ENCODE peak calls at places on chromosomes 3 and 15, in six cellular contexts. U is B cell; K is sigmoid colon; L is activated CD8-positive, alpha-beta memory T cell treated with anti-CD3 and anti-CD28 coated beads, Interleukin-2, amount 50 U/mL, for 4 hours; N is progenitor cell of endocrine pancreas; X is epithelial cell of proximal tubule. T is an unnamed sample.

GRCh38 chr3:42351221-42351620 is 59.2 kb downstream of the LYZL4 start:
- DNase-seq in X (no peak), K (no peak), N (no peak), L (no peak), U (no peak), T (no peak)

GRCh38 chr15:84855032-84855645 is 29.3 kb upstream of the SLC28A1 start:
- DNase-seq in L (no peak), K (peak; percentile 18), U (no peak), X (no peak), N (no peak), T (no peak)

GRCh38 chr3:2578560-2578959 is 479.9 kb downstream of the CNTN4 start:
- DNase-seq in L (no peak), N (no peak), U (no peak), K (no peak), X (no peak), T (no peak)

GRCh38 chr15:25287823-25288222 is 151.0 kb downstream of the UBE3A start:
- DNase-seq in U (no peak), N (no peak), L (no peak), X (no peak), K (no peak), T (no peak)

GRCh38 chr3:155391104-155391503 is 97.6 kb upstream of the STRIT1 start:
- DNase-seq in N (no peak), K (no peak), X (no peak), L (no peak), U (no peak), T (no peak)

GRCh38 chr3:8420613-8421012 is 81.0 kb upstream of the LMCD1 start:
- DNase-seq in U (no peak), N (no peak), K (no peak), L (no peak), X (no peak), T (no peak)

GRCh38 chr15:69160976-69161877 is 792 bp downstream of the GLCE start:
- DNase-seq in L (peak; percentile 26), X (no peak), K (peak; percentile 69), U (peak; percentile 38), N (peak; percentile 37), T (peak; percentile 80)

GRCh38 chr3:52245322-52246263 is at the start of gene PPM1M:
- DNase-seq in N (no peak), X (no peak), L (peak; percentile 61), U (peak; percentile 72), K (peak; percentile 80), T (peak; percentile 87)

GRCh38 chr3:45701167-45701867 is 12.1 kb downstream of the SACM1L start:
- DNase-seq in X (no peak), N (no peak), K (no peak), U (no peak), L (no peak), T (no peak)

GRCh38 chr3:99402755-99403154 is 235.6 kb upstream of the COL8A1 start:
- DNase-seq in X (no peak), N (no peak), L (no peak), K (no peak), U (no peak), T (no peak)

GRCh38 chr3:38121832-38122461 is 15.0 kb downstream of the ACAA1 start:
- DNase-seq in K (peak; percentile 40), L (no peak), N (no peak), U (no peak), X (no peak), T (no peak)

GRCh38 chr15:43518073-43518761 is 809 bp downstream of the MAP1A start:
- DNase-seq in N (no peak), X (no peak), L (no peak), K (no peak), U (peak; percentile 47), T (peak; percentile 81)

GRCh38 chr3:25461946-25462345 is 33.9 kb downstream of the RARB start:
- DNase-seq in K (no peak), N (no peak), U (no peak), L (no peak), X (no peak), T (no peak)

GRCh38 chr15:72970965-72971746 is 81.1 kb upstream of the NEO1 start:
- DNase-seq in K (no peak), N (no peak), X (no peak), U (no peak), L (no peak), T (no peak)

GRCh38 chr15:57345584-57345983 is 30.7 kb upstream of the CGNL1 start:
- DNase-seq in U (no peak), N (no peak), K (no peak), X (no peak), L (no peak), T (no peak)

GRCh38 chr3:53320697-53321096 is 26.6 kb downstream of the DCP1A start:
- DNase-seq in L (no peak), N (no peak), U (no peak), X (no peak), K (no peak), T (no peak)

GRCh38 chr15:69982037-69982436 is 115.7 kb downstream of the TLE3 start:
- DNase-seq in L (no peak), X (no peak), U (no peak), N (no peak), K (no peak), T (no peak)

GRCh38 chr15:69578792-69579587 is 126.4 kb downstream of the RPLP1 start:
- DNase-seq in N (no peak), U (no peak), X (peak; percentile 81), K (no peak), L (no peak), T (no peak)

GRCh38 chr3:128503164-128503651 is 10.2 kb upstream of the GATA2 start:
- DNase-seq in U (no peak), N (no peak), X (no peak), K (no peak), L (no peak), T (no peak)

GRCh38 chr3:39804951-39805350 is 4.5 kb upstream of the MYRIP start:
- DNase-seq in X (no peak), K (no peak), U (no peak), N (no peak), L (no peak), T (no peak)

GRCh38 chr3:50324351-50325144 is 2.0 kb upstream of the HYAL2 start:
- DNase-seq in N (peak; percentile 65), L (peak; percentile 66), K (no peak), U (peak; percentile 76), X (no peak), T (no peak)

GRCh38 chr3:37945803-37946530 is 44.6 kb upstream of the VILL start:
- DNase-seq in K (no peak), L (no peak), N (no peak), X (no peak), U (no peak), T (no peak)

GRCh38 chr3:42749025-42749752 is 23.9 kb downstream of the CCDC13 start:
- DNase-seq in K (peak; percentile 89), X (no peak), N (no peak), L (no peak), U (no peak), T (no peak)

GRCh38 chr15:57654136-57654845 is 52.2 kb upstream of the POLR2M start:
- DNase-seq in L (no peak), X (peak; percentile 76), N (no peak), K (no peak), U (no peak), T (no peak)

T was measured in chondrocyte.